ENCODE peak calls at places on chromosomes 13 and 19, in ten cellular contexts. Y is heart left ventricle, Q is BE2C, C is fibroblast of lung, P is nephron progenitor cell, D is GM12865, X is Peyer's patch, R is K562, U is spleen, N is kidney. T is an unnamed sample.

GRCh38 chr19:38869160-38869835 is 8.8 kb downstream of the RINL start:
- DNase-seq in Y (peak), Q (peak), C (no peak), P (no peak), D (no peak), X (peak), R (no peak), U (peak), N (no peak), T (no peak)

GRCh38 chr19:40811478-40812341 is 12.7 kb downstream of the EGLN2 start:
- DNase-seq in Y (no peak), Q (no peak), C (no peak), P (peak), D (no peak), X (no peak), R (peak), U (peak), N (peak), T (no peak)

GRCh38 chr13:40082644-40083043 is 427.2 kb downstream of the COG6 start:
- DNase-seq in Y (no peak), Q (no peak), C (peak), P (no peak), D (no peak), X (no peak), R (no peak), U (no peak), N (no peak), T (no peak)

GRCh38 chr13:80050252-80050651 is 290.7 kb downstream of the SPRY2 start:
- DNase-seq in Y (no peak), Q (no peak), C (peak), P (no peak), D (no peak), X (no peak), R (no peak), U (no peak), N (no peak), T (no peak)

GRCh38 chr19:49874503-49875157 is 2.5 kb downstream of the AKT1S1 start:
- DNase-seq in Y (no peak), Q (no peak), C (no peak), P (no peak), D (no peak), X (no peak), R (no peak), U (no peak), N (no peak), T (no peak)

GRCh38 chr19:49142866-49143335 is 12.3 kb downstream of the HRC start:
- DNase-seq in Y (peak), Q (peak), C (peak), P (peak), D (peak), X (peak), R (peak), U (peak), N (peak), T (peak)

GRCh38 chr19:46006411-46006810 is 11.1 kb downstream of the CCDC61 start:
- DNase-seq in Y (no peak), Q (no peak), C (no peak), P (no peak), D (no peak), X (no peak), R (no peak), U (no peak), N (peak), T (no peak)

GRCh38 chr13:30257433-30258099 is 49.8 kb downstream of the KATNAL1 start:
- DNase-seq in Y (peak), Q (no peak), C (peak), P (peak), D (peak), X (no peak), R (no peak), U (no peak), N (no peak), T (no peak)

GRCh38 chr13:46341112-46341711 is 45.8 kb downstream of the RUBCNL start:
- DNase-seq in Y (no peak), Q (no peak), C (peak), P (no peak), D (peak), X (no peak), R (no peak), U (no peak), N (no peak), T (no peak)

GRCh38 chr13:40813662-40814454 is 24.4 kb downstream of the SLC25A15 start:
- DNase-seq in Y (no peak), Q (peak), C (peak), P (no peak), D (peak), X (no peak), R (peak), U (no peak), N (no peak), T (no peak)

DNA sequence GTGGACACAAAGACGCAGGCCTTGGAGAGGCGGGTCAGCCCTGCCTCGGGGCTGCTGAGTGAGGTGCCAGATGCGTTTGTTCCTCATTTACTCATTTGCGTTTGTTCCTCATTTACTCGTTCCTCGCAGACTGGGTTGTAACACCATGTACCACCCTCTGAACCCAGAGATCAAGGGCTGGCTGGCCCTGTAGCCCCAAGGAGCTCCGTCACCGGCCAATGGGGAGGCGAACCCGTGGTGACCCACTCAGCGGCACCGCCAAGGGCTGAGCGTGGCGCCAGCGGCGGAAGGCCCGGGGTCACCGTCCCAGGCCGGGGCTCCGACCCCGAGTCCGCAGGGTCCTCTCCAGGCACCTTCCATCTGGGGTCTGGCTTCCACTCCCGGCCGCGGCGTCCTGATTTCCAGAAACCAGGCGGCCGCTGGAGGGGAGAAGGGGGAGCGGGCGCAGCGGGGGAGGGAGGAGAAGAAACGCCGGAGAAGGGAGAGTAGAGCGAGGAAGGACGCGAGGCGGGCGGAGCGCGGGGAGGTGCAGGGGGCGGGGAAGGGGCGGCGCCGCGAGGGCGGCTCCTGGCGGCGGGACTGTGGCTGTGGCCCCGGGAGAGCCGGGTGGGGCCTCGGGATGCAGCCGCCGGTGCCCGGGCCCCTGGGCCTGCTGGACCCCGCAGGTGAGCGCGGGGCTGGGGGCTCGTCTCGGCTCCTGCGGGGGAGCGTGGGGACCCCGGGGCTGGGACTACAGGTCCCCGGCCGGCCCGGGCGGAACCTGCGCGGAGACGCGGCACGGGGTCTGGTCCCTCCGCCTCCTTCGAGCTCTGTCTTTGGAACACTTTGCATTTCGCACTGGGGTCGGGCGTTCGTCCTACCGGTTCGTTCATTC is at the start of gene TMEM255B:
- DNase-seq in Y (peak), Q (peak), C (peak), P (peak), D (peak), X (peak), R (peak), U (peak), N (peak), T (peak)
- TF ChIP-seq CTCF in Y (peak), Q (peak), C (no peak), P (no peak), D (no peak), X (peak), R (peak), U (peak), N (no peak), T (no peak)

GRCh38 chr13:68927387-68928026 is 1180.1 kb upstream of the ATXN8OS start:
- DNase-seq in Y (no peak), Q (peak), C (peak), P (peak), D (peak), X (no peak), R (peak), U (no peak), N (no peak), T (peak)
- TF ChIP-seq CTCF in Y (no peak), Q (peak), C (no peak), P (peak), D (peak), X (no peak), R (no peak), U (no peak), N (peak), T (peak)

DNA sequence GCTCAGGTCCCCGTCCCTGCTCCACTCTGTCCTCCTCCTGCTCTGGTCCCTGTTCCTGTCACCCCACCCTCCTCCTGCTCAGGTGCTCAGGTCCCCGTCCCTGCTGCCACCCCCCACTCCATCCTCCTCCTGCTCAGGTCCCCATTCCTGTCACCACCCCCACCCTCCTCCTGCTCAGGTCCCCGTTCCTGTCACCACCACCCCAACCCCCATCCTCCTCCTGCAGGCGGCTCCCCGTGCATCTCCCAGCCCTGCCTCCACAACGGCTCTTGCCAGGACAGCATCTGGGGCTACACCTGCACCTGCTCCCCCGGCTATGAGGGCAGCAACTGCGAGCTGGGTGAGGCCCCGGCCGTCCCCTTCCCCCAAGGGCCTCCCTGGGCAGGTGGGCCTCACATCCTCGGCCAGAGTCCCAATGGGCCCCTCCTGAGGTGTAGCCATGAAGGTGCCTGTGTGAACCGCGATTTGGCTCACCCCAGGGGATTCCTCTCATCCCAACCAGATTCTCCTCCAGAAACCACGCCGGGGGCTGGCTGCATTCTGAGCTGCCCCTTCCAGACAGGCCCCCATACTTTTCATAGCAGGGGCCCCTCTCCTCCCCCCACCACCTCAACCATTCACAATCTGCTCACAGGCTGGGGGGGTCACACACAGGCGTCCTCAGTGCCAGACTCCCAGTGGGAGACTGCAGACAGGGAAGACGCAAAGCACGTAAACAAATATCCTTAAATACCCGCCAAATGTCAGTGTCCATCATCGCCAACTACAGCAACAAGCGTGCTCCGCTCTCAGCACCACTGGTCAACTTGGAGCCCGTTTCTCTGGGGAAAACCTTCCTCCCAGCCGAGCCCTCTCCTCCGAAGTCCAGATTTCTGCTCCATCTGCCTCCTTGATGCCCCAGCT is 4.6 kb downstream of the PROZ start:
- DNase-seq in Y (no peak), Q (peak), C (no peak), P (no peak), D (no peak), X (no peak), R (no peak), U (no peak), N (peak), T (no peak)
- TF ChIP-seq CTCF in Y (no peak), Q (no peak), C (no peak), P (no peak), D (no peak), X (no peak), R (no peak), U (no peak), N (no peak), T (no peak)

DNA sequence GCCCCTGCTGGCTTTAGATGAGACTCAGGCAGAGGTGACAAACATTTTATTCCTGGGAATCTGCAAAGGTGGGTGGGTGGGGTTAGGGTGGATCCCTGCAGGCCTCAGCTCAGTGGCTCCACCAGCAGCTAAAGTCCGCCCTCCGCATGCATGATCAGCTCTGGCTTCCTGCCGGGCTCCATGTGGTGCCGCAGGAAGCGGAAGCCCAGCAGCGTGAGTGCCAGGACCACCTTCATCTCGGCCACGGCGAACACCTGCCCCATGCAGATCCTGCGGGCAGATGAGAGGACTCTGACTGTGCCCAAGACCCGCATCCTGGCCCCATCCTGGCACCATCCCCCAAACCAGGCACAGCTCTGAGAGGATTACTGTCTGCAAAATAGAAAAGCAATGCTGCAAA is 26.3 kb downstream of the CYP4F2 start:
- DNase-seq in Y (no peak), Q (no peak), C (no peak), P (no peak), D (peak), X (peak), R (peak), U (peak), N (no peak), T (no peak)
- TF ChIP-seq CTCF in Y (no peak), Q (no peak), C (no peak), P (no peak), D (no peak), X (no peak), R (peak), U (no peak), N (no peak), T (no peak)

GRCh38 chr13:97267418-97268059 is 45.4 kb downstream of the MBNL2 start:
- DNase-seq in Y (no peak), Q (no peak), C (peak), P (no peak), D (no peak), X (no peak), R (no peak), U (no peak), N (no peak), T (no peak)

GRCh38 chr13:97266734-97267417 is 44.7 kb downstream of the MBNL2 start:
- DNase-seq in Y (no peak), Q (no peak), C (peak), P (no peak), D (no peak), X (no peak), R (no peak), U (no peak), N (no peak), T (no peak)

GRCh38 chr13:97266328-97266727 is 44.2 kb downstream of the MBNL2 start:
- DNase-seq in Y (no peak), Q (no peak), C (peak), P (no peak), D (no peak), X (no peak), R (no peak), U (no peak), N (no peak), T (no peak)

GRCh38 chr13:97269603-97270002 is 47.5 kb downstream of the MBNL2 start:
- DNase-seq in Y (no peak), Q (no peak), C (no peak), P (no peak), D (no peak), X (no peak), R (no peak), U (no peak), N (no peak), T (no peak)

GRCh38 chr13:97268772-97269171 is 46.6 kb downstream of the MBNL2 start:
- DNase-seq in Y (no peak), Q (no peak), C (no peak), P (no peak), D (no peak), X (no peak), R (no peak), U (no peak), N (no peak), T (peak)
- TF ChIP-seq CTCF in Y (no peak), Q (no peak), C (no peak), P (no peak), D (no peak), X (no peak), R (no peak), U (no peak), N (no peak), T (no peak)

DNA sequence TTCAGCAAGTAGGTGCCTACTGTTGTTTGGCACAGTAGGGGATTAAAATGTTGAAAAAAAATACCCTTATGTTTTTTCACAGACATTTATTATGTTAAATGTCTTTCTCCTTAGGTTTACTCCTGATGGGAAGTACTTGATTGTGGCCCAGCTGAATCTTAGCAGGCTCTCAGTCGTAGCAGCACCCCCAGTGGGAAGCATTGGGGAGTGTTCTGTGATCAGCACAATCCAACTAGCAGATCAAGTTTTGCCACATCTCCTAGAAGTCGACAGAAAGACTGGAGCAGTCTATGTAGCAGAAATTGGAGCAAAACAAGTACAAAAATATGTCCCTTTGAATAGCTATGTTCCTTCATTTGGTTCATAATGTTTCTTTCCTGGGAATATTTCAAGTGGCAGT is 9.3 kb downstream of the NHLRC3 start:
- DNase-seq in Y (no peak), Q (peak), C (no peak), P (no peak), D (no peak), X (no peak), R (peak), U (no peak), N (no peak), T (peak)
- TF ChIP-seq CTCF in Y (no peak), Q (peak), C (no peak), P (peak), D (no peak), X (no peak), R (no peak), U (no peak), N (no peak), T (no peak)

DNA sequence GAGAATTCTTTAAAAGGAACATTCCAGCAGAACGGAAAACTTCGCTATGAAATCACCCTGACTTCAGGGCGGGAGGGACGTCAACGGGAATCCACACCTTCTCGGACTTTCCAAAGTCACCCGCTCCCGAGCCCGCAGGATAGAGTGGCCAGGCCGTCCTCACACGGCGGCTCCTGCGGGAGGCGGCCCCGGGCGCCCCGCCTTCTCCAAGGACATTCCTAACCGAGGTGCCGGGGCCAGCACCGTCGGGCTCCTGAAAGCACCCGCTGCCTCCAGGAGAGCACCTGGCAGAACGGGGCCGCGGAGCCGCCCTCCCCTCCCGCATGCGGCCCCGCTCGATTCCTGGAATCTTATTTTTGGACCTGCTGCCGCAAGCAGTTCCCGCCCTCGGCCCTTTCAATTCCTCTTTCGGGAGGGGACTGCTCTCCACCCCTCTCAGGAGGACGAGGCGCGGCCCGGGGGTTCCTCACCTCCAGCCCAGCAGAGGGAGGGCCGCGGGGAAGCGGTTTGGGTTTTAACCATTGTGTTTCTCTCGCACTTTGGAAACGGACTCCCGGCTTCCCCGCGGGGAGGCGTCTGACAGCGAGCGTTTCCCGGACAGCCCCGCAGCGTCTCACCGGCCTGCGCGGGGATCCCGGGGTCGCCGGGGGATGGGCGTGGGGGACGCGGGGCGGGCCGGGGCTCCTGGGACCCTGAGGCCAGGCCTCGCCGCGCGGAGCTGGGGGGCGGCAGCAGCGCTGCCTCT is 938 bp downstream of the GAS6 start:
- DNase-seq in Y (peak), Q (no peak), C (peak), P (peak), D (peak), X (peak), R (peak), U (no peak), N (peak), T (peak)
- TF ChIP-seq CTCF in Y (no peak), Q (no peak), C (no peak), P (no peak), D (no peak), X (no peak), R (peak), U (no peak), N (no peak), T (no peak)